ENCODE peak calls at places on chromosomes 7 and 10, in six cellular contexts. U is astrocyte of the spinal cord, A is cardiac fibroblast, L is AG20443, Q is hepatocyte, X is upper lobe of right lung. M is an unnamed sample.

GRCh38 chr10:7320072-7320471 is 90.8 kb downstream of the SFMBT2 start:
- DNase-seq in U (no peak), A (no peak), L (no peak), Q (no peak), X (no peak), M (no peak)

GRCh38 chr10:27838291-27838690 is 92.7 kb upstream of the MKX start:
- DNase-seq in U (peak; percentile 20), A (no peak), L (peak; percentile 41), Q (no peak), X (no peak), M (no peak)

GRCh38 chr7:98870071-98870651 is 347 bp upstream of the TMEM130 start:
- DNase-seq in U (no peak), A (peak; percentile 43), L (peak; percentile 68), Q (peak; percentile 67), X (peak; percentile 74), M (peak; percentile 96)

GRCh38 chr7:116316838-116317612 is 106.7 kb downstream of the TES start:
- DNase-seq in U (peak; percentile 98), A (peak; percentile 98), L (peak; percentile 85), Q (peak; percentile 75), X (no peak), M (peak; percentile 89)

GRCh38 chr7:12322287-12322902 is 81.3 kb downstream of the VWDE start:
- DNase-seq in U (peak; percentile 33), A (peak; percentile 44), L (peak; percentile 14), Q (peak; percentile 13), X (no peak), M (no peak)

GRCh38 chr7:43572516-43573049 is 10.3 kb upstream of the STK17A start:
- DNase-seq in U (peak; percentile 99), A (peak; percentile 99), L (peak; percentile 90), Q (peak; percentile 16), X (no peak), M (peak; percentile 93)

GRCh38 chr7:15104411-15105092 is 202.0 kb upstream of the DGKB start:
- DNase-seq in U (no peak), A (no peak), L (no peak), Q (no peak), X (no peak), M (no peak)

GRCh38 chr10:88091490-88092061 is 228.2 kb downstream of the PTEN start:
- DNase-seq in U (no peak), A (no peak), L (no peak), Q (no peak), X (no peak), M (no peak)

GRCh38 chr10:43206391-43207235 is 60.3 kb downstream of the RASGEF1A start:
- DNase-seq in U (no peak), A (no peak), L (no peak), Q (no peak), X (peak; percentile 63), M (peak; percentile 79)

GRCh38 chr7:95929710-95930295 is 157.4 kb downstream of the DYNC1I1 start:
- DNase-seq in U (no peak), A (no peak), L (no peak), Q (no peak), X (no peak), M (no peak)

GRCh38 chr7:1422512-1423265 is 36.6 kb downstream of the MICALL2 start:
- DNase-seq in U (no peak), A (peak; percentile 21), L (no peak), Q (no peak), X (no peak), M (no peak)

GRCh38 chr10:110459600-110459999 is 38.1 kb upstream of the DUSP5 start:
- DNase-seq in U (no peak), A (no peak), L (no peak), Q (no peak), X (no peak), M (no peak)

M was measured in osteoblast.